ENCODE peak calls at places on chromosomes 6 and 20, in four cellular contexts. O is lung, N is tibial artery, E is cardiac muscle cell. Q is an unnamed sample. For H3K4me1, the result is how much of the 10 kb centered on the place peaks cover.

GRCh38 chr20:11379257-11380011 is 538.3 kb upstream of the BTBD3 start:
- DNase-seq in O (no peak), N (no peak), E (peak), Q (peak)

GRCh38 chr6:149012040-149012545 is 265.3 kb downstream of the UST start:
- DNase-seq in O (no peak), N (no peak), E (no peak), Q (peak)

GRCh38 chr6:9744119-9744518 is 670.8 kb downstream of the TFAP2A start:
- DNase-seq in O (no peak), N (no peak), E (no peak), Q (no peak)

GRCh38 chr20:44693625-44694024 is 21.5 kb upstream of the CCN5 start:
- DNase-seq in O (no peak), N (peak), E (no peak), Q (no peak)

GRCh38 chr6:42984924-42985475 is 630 bp downstream of the PPP2R5D start:
- DNase-seq in O (no peak), N (no peak), E (peak), Q (peak)

GRCh38 chr6:14039038-14039437 is 78.5 kb upstream of the CD83 start:
- DNase-seq in O (no peak), N (no peak), E (no peak), Q (no peak)

GRCh38 chr6:90222724-90223198 is 73.9 kb downstream of the BACH2 start:
- DNase-seq in O (no peak), N (no peak), E (no peak), Q (no peak)

GRCh38 chr6:15457903-15458530 is 204.8 kb downstream of the DTNBP1 start:
- DNase-seq in O (no peak), N (no peak), E (no peak), Q (no peak)

GRCh38 chr20:33666293-33667244 is at the start of gene ACTL10:
- DNase-seq in O (peak), N (peak), E (peak), Q (peak)

GRCh38 chr20:33668791-33669155 is 2.0 kb downstream of the ACTL10 start:
- DNase-seq in O (no peak), N (no peak), E (no peak), Q (no peak)

GRCh38 chr20:33669224-33669623 is 2.5 kb downstream of the ACTL10 start:
- DNase-seq in O (no peak), N (no peak), E (no peak), Q (no peak)

GRCh38 chr20:33667245-33668086 is 723 bp downstream of the ACTL10 start:
- DNase-seq in O (no peak), N (peak), E (no peak), Q (peak)

DNA sequence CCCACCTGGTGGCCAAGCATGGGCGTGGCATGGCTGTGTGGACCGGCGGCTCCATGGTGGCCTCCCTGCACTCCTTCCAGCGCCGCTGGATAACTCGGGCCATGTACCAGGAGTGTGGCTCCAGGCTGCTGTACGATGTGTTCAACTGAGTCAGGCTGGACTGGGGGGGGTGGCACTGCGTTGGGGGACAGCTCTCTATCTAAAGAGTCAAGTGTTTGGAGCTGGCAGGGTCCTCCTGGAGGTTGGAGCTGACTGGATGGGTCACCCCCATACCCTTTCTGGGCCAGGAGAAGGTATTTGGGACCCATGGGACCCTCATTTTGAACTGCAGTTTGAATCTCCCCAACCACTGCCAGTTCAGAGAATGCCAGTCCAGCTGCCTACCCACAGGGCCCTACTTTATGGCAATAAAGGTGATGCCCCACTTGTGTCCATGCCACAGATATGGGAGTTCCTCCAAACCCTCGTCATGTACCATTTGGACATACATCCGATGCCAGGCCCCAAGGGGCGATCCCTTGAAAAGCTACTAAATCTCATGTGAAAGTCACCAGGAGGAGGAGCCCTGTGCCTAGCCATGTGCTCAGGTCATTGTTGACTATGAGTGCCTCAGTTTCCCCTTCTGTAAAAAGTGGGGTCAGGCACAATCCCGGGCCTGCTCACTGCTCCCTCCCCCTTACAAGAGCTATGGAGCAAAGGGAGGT is 1.5 kb downstream of the ACTL10 start:
- DNase-seq in O (peak), N (peak), E (peak), Q (no peak)
- TF ChIP-seq CTCF in O (peak), N (peak), E (peak), Q (peak)

GRCh38 chr20:52619671-52620070 is 352.5 kb upstream of the TSHZ2 start:
- DNase-seq in O (no peak), N (no peak), E (no peak), Q (no peak)
- H3K4me1 ChIP-seq in O (under half), N (under half), E (under half), Q (under half)

GRCh38 chr6:30259140-30260035 is 46.2 kb upstream of the TRIM26 start:
- DNase-seq in O (peak), N (peak), E (peak), Q (peak)
- TF ChIP-seq CTCF in O (no peak), N (no peak), E (peak), Q (peak)

GRCh38 chr20:2122921-2123320 is 21.3 kb downstream of the STK35 start:
- DNase-seq in O (no peak), N (peak), E (no peak), Q (no peak)

GRCh38 chr20:2116170-2116940 is 14.7 kb downstream of the STK35 start:
- DNase-seq in O (no peak), N (peak), E (no peak), Q (no peak)

GRCh38 chr20:2114990-2115681 is 13.5 kb downstream of the STK35 start:
- DNase-seq in O (no peak), N (peak), E (no peak), Q (no peak)

GRCh38 chr20:2114560-2114959 is 12.9 kb downstream of the STK35 start:
- DNase-seq in O (no peak), N (no peak), E (no peak), Q (no peak)

DNA sequence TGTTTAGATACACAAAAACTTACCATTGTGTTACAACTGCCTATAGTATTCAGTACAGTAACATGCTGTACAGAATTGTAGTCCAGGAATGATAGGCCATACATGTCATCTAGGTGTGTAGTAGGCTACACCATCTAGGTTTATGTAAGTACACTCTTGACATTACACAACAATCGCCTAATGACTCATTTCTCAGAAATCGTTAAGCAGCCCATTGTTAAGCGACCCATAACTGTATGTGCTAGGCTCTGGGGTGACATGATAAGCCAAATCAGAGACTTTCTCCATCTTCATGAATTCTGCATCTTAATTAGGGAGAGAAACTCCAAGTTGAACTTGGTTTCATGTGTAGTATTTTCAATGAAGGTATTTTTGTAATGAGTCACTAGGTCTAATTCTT is 17.2 kb downstream of the STK35 start:
- DNase-seq in O (no peak), N (no peak), E (no peak), Q (no peak)
- H3K4me1 ChIP-seq in O (half or more), N (under half), E (under half), Q (under half)

GRCh38 chr20:60362531-60362930 is 404.3 kb downstream of the CDH26 start:
- DNase-seq in O (no peak), N (no peak), E (no peak), Q (no peak)

GRCh38 chr20:60363698-60364097 is 405.5 kb downstream of the CDH26 start:
- DNase-seq in O (no peak), N (no peak), E (no peak), Q (no peak)

GRCh38 chr20:60365882-60366281 is 407.7 kb downstream of the CDH26 start:
- DNase-seq in O (no peak), N (no peak), E (no peak), Q (peak)

GRCh38 chr20:60361761-60362410 is 403.7 kb downstream of the CDH26 start:
- DNase-seq in O (no peak), N (no peak), E (no peak), Q (no peak)

DNA sequence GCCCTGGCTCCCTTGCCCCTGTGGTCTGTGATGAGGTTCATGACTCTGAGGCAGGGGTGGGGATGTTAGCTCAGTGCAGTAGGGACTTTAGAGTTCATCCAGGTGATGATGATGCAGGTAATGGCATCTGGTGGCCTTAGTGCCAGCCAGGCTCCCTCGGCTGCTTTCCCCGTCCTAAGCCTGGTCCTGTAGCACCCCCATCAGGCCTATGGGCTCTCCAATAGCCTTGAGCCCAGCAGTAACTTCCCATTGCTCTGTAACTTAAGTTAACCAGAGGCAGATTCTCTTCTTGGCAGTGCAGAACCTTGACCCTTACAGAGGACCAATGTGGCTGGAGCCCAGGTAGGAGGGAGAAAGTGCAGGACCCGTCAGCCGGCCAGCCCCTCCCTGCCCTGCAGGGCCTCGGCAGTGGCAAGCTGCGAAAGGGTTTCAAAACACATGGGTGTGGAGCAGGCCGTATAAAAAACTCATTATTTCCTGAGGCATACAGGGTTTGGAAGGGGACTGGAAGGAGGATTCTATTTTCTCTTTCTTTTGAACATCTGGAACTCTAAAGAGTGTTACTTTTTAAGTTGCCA is 406.9 kb downstream of the CDH26 start:
- DNase-seq in O (no peak), N (no peak), E (peak), Q (no peak)
- TF ChIP-seq CTCF in O (no peak), N (no peak), E (no peak), Q (no peak)

GRCh38 chr20:41031243-41031619 is 2.6 kb downstream of the TOP1 start:
- DNase-seq in O (no peak), N (no peak), E (no peak), Q (no peak)

GRCh38 chr20:41028359-41029149 is at the start of gene TOP1:
- DNase-seq in O (peak), N (peak), E (peak), Q (peak)

GRCh38 chr20:41032243-41032642 is 3.6 kb downstream of the TOP1 start:
- DNase-seq in O (no peak), N (no peak), E (no peak), Q (no peak)

GRCh38 chr20:41029150-41029872 is 689 bp downstream of the TOP1 start:
- DNase-seq in O (peak), N (peak), E (peak), Q (peak)

GRCh38 chr20:41030536-41031242 is 2.1 kb downstream of the TOP1 start:
- DNase-seq in O (no peak), N (no peak), E (no peak), Q (no peak)
- H3K4me1 ChIP-seq in O (under half), N (under half), E (under half), Q (under half)